ENCODE peak calls at places on chromosomes 12 and 14, in eight cellular contexts. U, T, G, F, L, R, K and Y are unnamed samples. For H3K4me1 and H3K36me3, the result is how much of the 10 kb centered on the place peaks cover.

GRCh38 chr12:115357681-115358080 is 673.7 kb upstream of the TBX3 start:
- DNase-seq in G (no peak), U (no peak), K (no peak), F (no peak), T (no peak), L (no peak), R (no peak), Y (no peak)

GRCh38 chr12:116636636-116637519 is 77.7 kb downstream of the MAP1LC3B2 start:
- DNase-seq in L (no peak), G (no peak), F (no peak), U (no peak), R (no peak), K (no peak), T (no peak), Y (no peak)

GRCh38 chr12:57236925-57237652 is 7.6 kb downstream of the SHMT2 start:
- DNase-seq in K (peak), F (no peak), G (peak), L (peak), U (peak), R (no peak), T (no peak), Y (no peak)

GRCh38 chr14:24789277-24789832 is 155.4 kb upstream of the GZMB start:
- DNase-seq in U (no peak), G (no peak), R (no peak), F (no peak), T (no peak), L (no peak), K (no peak), Y (no peak)

GRCh38 chr14:96297000-96297399 is 41.0 kb downstream of the BDKRB1 start:
- DNase-seq in U (no peak), T (no peak), R (no peak), L (no peak), G (no peak), F (peak), K (no peak), Y (peak)

GRCh38 chr12:122117979-122118378 is 39.4 kb downstream of the MLXIP start:
- DNase-seq in G (no peak), T (peak), K (peak), L (peak), F (no peak), R (no peak), U (no peak), Y (no peak)

GRCh38 chr12:123269980-123270379 is 1.7 kb downstream of the CDK2AP1 start:
- DNase-seq in F (peak), T (no peak), U (no peak), R (no peak), G (no peak), L (no peak), K (no peak), Y (no peak)

GRCh38 chr12:69998011-69998410 is 173.0 kb downstream of the MYRFL start:
- DNase-seq in R (no peak), U (no peak), L (no peak), G (no peak), T (no peak), K (no peak), F (no peak), Y (no peak)

GRCh38 chr14:95903616-95904107 is 27.0 kb downstream of the TUNAR start:
- DNase-seq in T (no peak), R (no peak), L (no peak), F (no peak), K (no peak), G (no peak), U (no peak), Y (no peak)

GRCh38 chr12:109439181-109439580 is 37.9 kb downstream of the KCTD10 start:
- DNase-seq in U (no peak), L (no peak), G (no peak), F (no peak), K (no peak), T (no peak), R (no peak), Y (no peak)

GRCh38 chr14:92560106-92560865 is 46.7 kb downstream of the RIN3 start:
- DNase-seq in F (no peak), L (no peak), U (no peak), R (no peak), G (no peak), K (peak), T (no peak), Y (no peak)

GRCh38 chr12:10673660-10674384 is at the start of gene STYK1:
- DNase-seq in F (peak), U (peak), T (no peak), G (peak), K (peak), L (peak), R (peak), Y (peak)

GRCh38 chr12:29702972-29703371 is 80.8 kb downstream of the TMTC1 start:
- DNase-seq in K (no peak), R (no peak), L (no peak), F (no peak), U (no peak), T (no peak), G (no peak), Y (no peak)

GRCh38 chr12:109053382-109054123 is 1.2 kb downstream of the USP30 start:
- DNase-seq in F (no peak), U (no peak), K (no peak), R (no peak), G (no peak), T (no peak), L (no peak), Y (peak)

GRCh38 chr14:97580923-97581495 is 783.8 kb downstream of the VRK1 start:
- DNase-seq in R (no peak), F (peak), G (no peak), T (no peak), L (no peak), U (no peak), K (no peak), Y (peak)

GRCh38 chr14:97977711-97978261 is 1180.6 kb downstream of the VRK1 start:
- DNase-seq in U (peak), F (peak), R (peak), T (peak), L (peak), K (peak), G (peak), Y (peak)

GRCh38 chr12:125081427-125081826 is 16.2 kb downstream of the AACS start:
- DNase-seq in G (no peak), F (no peak), L (no peak), T (no peak), U (no peak), R (no peak), K (no peak), Y (no peak)

GRCh38 chr12:9240776-9241175 is 32.6 kb upstream of the PZP start:
- DNase-seq in G (no peak), F (no peak), L (no peak), K (no peak), R (no peak), T (no peak), U (no peak), Y (no peak)

GRCh38 chr14:75315143-75315542 is 36.5 kb downstream of the FOS start:
- DNase-seq in R (peak), G (no peak), F (peak), L (no peak), K (no peak), T (no peak), U (no peak), Y (no peak)

GRCh38 chr14:103194256-103195045 is 71.2 kb downstream of the TNFAIP2 start:
- DNase-seq in K (no peak), U (no peak), G (no peak), F (peak), T (no peak), L (no peak), R (no peak), Y (peak)

GRCh38 chr12:50579757-50580267 is 75.0 kb downstream of the DIP2B start:
- DNase-seq in R (no peak), L (no peak), K (no peak), U (no peak), T (no peak), F (peak), G (no peak), Y (no peak)

GRCh38 chr12:106771425-106771824 is 3.1 kb upstream of the RIC8B start:
- DNase-seq in U (no peak), G (no peak), R (no peak), L (no peak), F (no peak), K (no peak), T (no peak), Y (no peak)

GRCh38 chr12:110622582-110622981 is 8.7 kb downstream of the TCTN1 start:
- DNase-seq in T (no peak), G (no peak), R (no peak), K (no peak), L (no peak), F (no peak), U (no peak), Y (no peak)

GRCh38 chr12:6386038-6386437 is 2.1 kb downstream of the LTBR start:
- DNase-seq in T (no peak), K (no peak), U (peak), L (no peak), G (no peak), R (no peak), F (no peak), Y (no peak)

GRCh38 chr12:53612978-53613377 is 13.2 kb downstream of the ATF7 start:
- DNase-seq in K (no peak), G (no peak), L (no peak), F (no peak), T (no peak), U (no peak), R (no peak), Y (no peak)

GRCh38 chr12:107267604-107268003 is 174.3 kb upstream of the CRY1 start:
- DNase-seq in U (no peak), R (no peak), T (no peak), K (no peak), G (no peak), F (no peak), L (no peak), Y (no peak)

GRCh38 chr12:88600272-88600671 is 20.0 kb upstream of the KITLG start:
- DNase-seq in F (peak), K (no peak), L (no peak), G (no peak), U (no peak), T (no peak), R (no peak), Y (peak)

GRCh38 chr14:69269381-69269780 is 9.4 kb downstream of the GALNT16 start:
- DNase-seq in U (no peak), L (no peak), G (no peak), K (no peak), F (no peak), R (no peak), T (no peak), Y (no peak)

GRCh38 chr14:58923751-58924405 is 264.6 kb upstream of the DAAM1 start:
- DNase-seq in K (no peak), F (no peak), R (no peak), G (no peak), U (peak), L (no peak), T (no peak), Y (no peak)

GRCh38 chr12:111297703-111298426 is 71.0 kb downstream of the PHETA1 start:
- DNase-seq in F (no peak), T (no peak), L (no peak), R (no peak), U (no peak), K (no peak), G (no peak), Y (no peak)

GRCh38 chr14:71739273-71739990 is 192.8 kb upstream of the RGS6 start:
- DNase-seq in T (no peak), G (no peak), F (peak), L (no peak), K (no peak), R (peak), U (no peak), Y (no peak)

GRCh38 chr12:102300824-102301461 is 103.3 kb upstream of the PMCH start:
- DNase-seq in F (peak), L (no peak), T (no peak), R (no peak), G (no peak), K (no peak), U (no peak), Y (peak)

GRCh38 chr14:34682787-34683321 is 31.5 kb downstream of the CFL2 start:
- DNase-seq in F (no peak), T (no peak), R (no peak), G (no peak), K (no peak), U (no peak), L (no peak), Y (peak)

GRCh38 chr12:122282066-122282465 is 15.8 kb upstream of the VPS33A start:
- DNase-seq in G (no peak), F (peak), T (no peak), L (no peak), K (no peak), R (no peak), U (no peak), Y (peak)

GRCh38 chr12:17609152-17609551 is 480.8 kb downstream of the RERGL start:
- DNase-seq in L (no peak), K (no peak), T (no peak), R (no peak), G (no peak), F (peak), U (no peak), Y (no peak)

GRCh38 chr14:61420326-61420725 is 98.9 kb downstream of the PRKCH start:
- DNase-seq in G (no peak), U (no peak), K (no peak), R (no peak), F (peak), L (no peak), T (no peak), Y (no peak)

GRCh38 chr12:27620121-27620520 is 76.1 kb upstream of the REP15 start:
- DNase-seq in U (no peak), T (no peak), K (no peak), F (no peak), L (no peak), G (no peak), R (no peak), Y (no peak)

DNA sequence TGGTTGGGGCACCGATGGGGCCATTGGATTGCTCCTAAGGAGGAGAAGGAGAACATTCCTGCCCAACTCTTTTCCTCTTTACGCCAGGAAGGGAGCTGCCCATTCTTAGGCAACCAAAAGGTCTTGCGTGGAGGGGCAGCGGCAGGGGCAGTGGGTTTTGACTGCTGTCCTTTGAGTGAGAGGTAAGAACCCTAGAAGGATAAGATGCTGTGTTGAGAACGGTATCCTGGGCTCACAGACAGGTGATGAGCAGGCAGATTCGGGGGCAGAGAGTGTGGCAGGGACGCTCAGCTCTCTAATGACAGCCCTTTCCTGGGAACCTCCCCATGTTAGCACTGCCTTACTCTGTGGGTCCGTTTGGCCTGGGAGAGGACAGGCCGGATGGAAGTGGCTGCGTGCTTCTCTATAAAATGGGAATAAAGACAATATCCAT is 13.2 kb downstream of the LRTM2 start:
- DNase-seq in F (no peak), R (no peak), G (peak), K (no peak), U (peak), T (no peak), L (peak), Y (no peak)
- H3K4me1 ChIP-seq in F (under half), R (under half), G (under half), K (under half), U (under half), T (under half), L (under half), Y (under half)

DNA sequence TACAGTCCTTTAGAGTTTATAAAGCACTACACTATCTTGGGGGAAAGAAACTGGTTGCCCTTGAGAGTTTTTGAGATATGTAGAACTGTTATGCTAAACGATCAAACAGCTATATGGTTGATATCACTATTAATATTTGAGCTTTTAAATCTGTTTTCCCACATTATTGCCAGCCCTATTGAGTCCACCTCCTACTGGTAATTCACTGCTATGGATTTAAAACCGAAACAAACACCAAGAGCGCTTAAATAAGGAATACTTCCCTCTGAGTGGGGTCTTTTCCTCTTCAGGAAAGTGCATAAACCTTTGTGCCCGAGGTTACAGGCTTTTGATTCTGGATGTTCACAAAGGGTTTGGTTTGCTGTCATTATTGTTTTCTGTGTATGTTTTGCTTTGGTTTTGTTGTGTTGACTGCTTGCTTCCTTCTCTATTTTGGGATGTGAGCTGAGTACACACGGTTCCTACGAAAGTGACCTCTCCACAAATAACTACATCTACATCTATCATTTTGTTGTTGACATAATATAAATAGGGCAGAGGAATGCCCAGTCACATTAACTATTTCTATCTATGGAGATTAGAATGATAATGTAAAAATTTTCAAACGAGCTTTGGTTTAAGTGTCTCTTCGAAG is 44.8 kb downstream of the LGR5 start:
- DNase-seq in G (no peak), F (no peak), K (no peak), U (no peak), T (peak), L (no peak), R (no peak), Y (no peak)
- TF ChIP-seq CTCF in G (no peak), F (no peak), K (no peak), U (no peak), T (no peak), L (no peak), R (no peak), Y (no peak)

GRCh38 chr14:101055106-101055662 is 151.7 kb upstream of the RTL1 start:
- DNase-seq in U (peak), F (peak), G (peak), L (peak), T (no peak), K (no peak), R (no peak), Y (no peak)

GRCh38 chr14:101056446-101056845 is 152.9 kb upstream of the RTL1 start:
- DNase-seq in R (no peak), K (no peak), L (no peak), F (no peak), G (no peak), T (no peak), U (no peak), Y (no peak)

GRCh38 chr14:101054671-101055070 is 151.1 kb upstream of the RTL1 start:
- DNase-seq in R (no peak), G (peak), F (no peak), T (no peak), L (no peak), U (no peak), K (no peak), Y (no peak)

GRCh38 chr14:101057394-101057793 is 153.9 kb upstream of the RTL1 start:
- DNase-seq in K (no peak), R (no peak), T (no peak), U (no peak), L (no peak), F (no peak), G (no peak), Y (no peak)

DNA sequence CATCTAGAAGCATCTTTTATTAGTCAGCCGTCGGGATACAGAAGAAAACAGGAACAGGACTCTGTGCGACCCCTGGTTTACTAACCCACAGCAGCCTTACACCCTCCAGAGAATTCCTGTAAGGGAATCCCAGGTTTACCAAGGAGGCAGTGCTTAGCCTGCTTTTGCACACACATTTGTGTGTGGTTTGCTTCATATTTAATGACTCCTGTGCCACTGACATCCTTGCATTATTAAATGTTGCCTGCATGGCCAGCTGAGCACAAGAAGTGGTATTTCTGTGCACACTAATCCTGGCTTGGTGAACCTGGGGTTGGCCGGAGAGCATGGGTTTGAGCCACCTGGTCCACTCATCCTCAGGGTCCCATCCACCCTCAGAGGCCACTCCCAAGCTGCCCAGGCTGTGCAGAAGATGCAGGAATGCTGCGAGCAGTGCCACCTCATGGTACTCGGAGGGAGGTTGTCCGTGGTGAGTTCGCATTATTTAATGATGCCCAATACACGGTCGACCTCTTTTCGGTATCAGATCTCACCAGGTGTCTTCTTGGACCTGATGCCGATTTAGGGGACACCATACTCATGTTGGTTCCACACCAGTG is 152.4 kb upstream of the RTL1 start:
- DNase-seq in G (peak), U (peak), F (no peak), L (peak), K (peak), R (no peak), T (no peak), Y (no peak)
- H3K36me3 ChIP-seq in G (under half), U (under half), F (under half), L (under half), K (under half), R (under half), T (under half), Y (under half)

DNA sequence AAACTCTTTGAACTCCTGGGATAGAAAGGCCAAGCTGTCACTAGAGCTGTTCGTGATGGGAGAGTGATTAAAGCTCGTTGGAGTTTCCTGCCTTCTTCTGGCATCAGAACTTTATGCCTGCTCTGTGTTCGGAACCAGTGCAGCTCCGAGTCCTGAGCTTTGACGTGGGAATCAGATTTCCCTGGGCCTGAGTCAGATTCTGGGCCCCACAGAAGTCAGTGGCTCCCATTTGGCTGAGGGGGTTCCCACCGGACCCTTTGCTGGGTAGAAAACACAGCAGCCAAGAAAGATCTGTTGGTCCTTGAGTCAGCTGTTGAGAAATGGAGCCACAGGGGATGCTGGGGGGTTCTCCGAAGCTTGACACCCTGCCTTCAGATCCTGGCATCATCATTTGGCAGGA is 238.0 kb downstream of the CHST11 start:
- DNase-seq in L (no peak), K (no peak), G (no peak), U (no peak), T (no peak), R (no peak), F (no peak), Y (peak)
- H3K4me1 ChIP-seq in L (half or more), K (under half), G (under half), U (under half), T (under half), R (under half), F (under half), Y (under half)

DNA sequence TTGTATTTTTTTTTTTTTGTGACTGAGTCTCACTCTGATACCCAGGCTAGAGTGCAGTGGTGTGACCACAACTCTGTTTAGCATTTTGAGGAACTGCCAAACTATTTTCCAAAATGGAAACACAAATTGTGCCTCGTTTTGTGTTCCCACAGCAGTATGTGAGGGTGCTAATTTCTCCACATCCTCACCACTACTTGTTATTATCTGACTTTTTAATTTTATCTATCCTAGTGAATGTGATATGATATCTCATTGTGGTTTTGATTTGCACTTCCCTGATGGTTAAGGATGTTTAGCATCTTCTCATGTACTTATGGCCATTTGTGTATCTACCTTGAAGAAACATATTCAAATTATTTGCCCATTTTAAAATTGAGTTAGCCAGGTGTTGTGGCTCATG is 62.4 kb downstream of the SRGAP1 start:
- DNase-seq in G (no peak), F (no peak), T (no peak), R (no peak), K (no peak), U (no peak), L (no peak), Y (no peak)
- TF ChIP-seq CTCF in G (no peak), F (no peak), T (no peak), R (no peak), K (no peak), U (no peak), L (no peak), Y (no peak)